ENCODE peak calls at places on chromosomes 13 and 19, in nine cellular contexts. D is mammary epithelial cell, Q is pancreas, T is colonic mucosa, N is transverse colon, S is lung, K is H1, O is Caco-2, M is AG04450. R is an unnamed sample.

GRCh38 chr19:6412111-6412999 is 12.3 kb downstream of the KHSRP start:
- DNase-seq in Q (peak; percentile 71), N (peak; percentile 71), D (no peak), S (no peak), O (peak; percentile 75), K (peak; percentile 90), T (peak; percentile 73), M (no peak), R (peak; percentile 23)

GRCh38 chr19:58154679-58155648 is 4.4 kb upstream of the ZNF329 start:
- DNase-seq in K (peak; percentile 100), Q (peak; percentile 98), T (peak; percentile 98), O (peak; percentile 68), S (peak; percentile 97), M (peak; percentile 78), N (peak; percentile 97), D (peak; percentile 92), R (peak; percentile 80)

GRCh38 chr19:11137542-11138384 is 17.8 kb downstream of the SPC24 start:
- DNase-seq in K (peak; percentile 79), D (peak; percentile 78), T (peak; percentile 80), O (peak; percentile 79), Q (peak; percentile 82), S (peak; percentile 85), M (peak; percentile 69), N (peak; percentile 78), R (peak; percentile 74)

GRCh38 chr13:29195459-29195858 is 375.3 kb downstream of the MTUS2 start:
- DNase-seq in T (no peak), O (no peak), D (no peak), S (no peak), Q (no peak), K (no peak), M (no peak), N (no peak), R (no peak)

GRCh38 chr19:52535831-52536800 is 8.6 kb downstream of the ZNF808 start:
- DNase-seq in M (peak; percentile 24), K (peak; percentile 92), N (peak; percentile 82), O (no peak), Q (peak; percentile 66), T (peak; percentile 72), D (peak; percentile 87), S (peak; percentile 82), R (peak; percentile 69)

GRCh38 chr19:58350871-58351557 is 2.3 kb downstream of the A1BG start:
- DNase-seq in S (no peak), T (no peak), O (no peak), N (no peak), M (no peak), D (no peak), K (no peak), Q (no peak), R (no peak)

GRCh38 chr19:7307590-7308218 is 13.5 kb upstream of the INSR start:
- DNase-seq in Q (no peak), D (no peak), K (no peak), O (no peak), T (peak; percentile 44), S (no peak), N (peak; percentile 37), M (no peak), R (no peak)

GRCh38 chr13:86585826-86586225 is 786.6 kb upstream of the SLITRK6 start:
- DNase-seq in K (no peak), Q (peak; percentile 29), M (peak; percentile 89), D (no peak), T (peak; percentile 36), O (no peak), S (no peak), N (peak; percentile 26), R (no peak)

GRCh38 chr19:39546599-39546998 is 6.6 kb upstream of the EID2 start:
- DNase-seq in S (no peak), K (no peak), O (no peak), M (no peak), D (peak; percentile 21), N (no peak), T (no peak), Q (no peak), R (peak; percentile 29)

GRCh38 chr19:40143612-40144011 is 47.6 kb upstream of the MAP3K10 start:
- DNase-seq in T (no peak), S (no peak), Q (no peak), K (no peak), D (no peak), O (no peak), N (peak; percentile 41), M (no peak), R (no peak)

GRCh38 chr19:5967994-5968430 is 9.9 kb downstream of the RANBP3 start:
- DNase-seq in T (peak; percentile 90), M (peak; percentile 67), S (peak; percentile 65), K (peak; percentile 81), N (peak; percentile 69), Q (peak; percentile 55), D (peak; percentile 67), O (peak; percentile 69), R (peak; percentile 73)

GRCh38 chr19:32287811-32288227 is 57.6 kb upstream of the ZNF507 start:
- DNase-seq in Q (peak; percentile 30), S (peak; percentile 37), N (peak; percentile 74), M (peak; percentile 10), O (peak; percentile 62), K (peak; percentile 79), D (peak; percentile 29), T (peak; percentile 67), R (peak; percentile 29)

GRCh38 chr19:50779504-50780457 is 9.5 kb downstream of the GPR32 start:
- DNase-seq in K (no peak), N (no peak), D (peak; percentile 49), S (no peak), Q (no peak), M (no peak), O (no peak), T (no peak), R (no peak)

DNA sequence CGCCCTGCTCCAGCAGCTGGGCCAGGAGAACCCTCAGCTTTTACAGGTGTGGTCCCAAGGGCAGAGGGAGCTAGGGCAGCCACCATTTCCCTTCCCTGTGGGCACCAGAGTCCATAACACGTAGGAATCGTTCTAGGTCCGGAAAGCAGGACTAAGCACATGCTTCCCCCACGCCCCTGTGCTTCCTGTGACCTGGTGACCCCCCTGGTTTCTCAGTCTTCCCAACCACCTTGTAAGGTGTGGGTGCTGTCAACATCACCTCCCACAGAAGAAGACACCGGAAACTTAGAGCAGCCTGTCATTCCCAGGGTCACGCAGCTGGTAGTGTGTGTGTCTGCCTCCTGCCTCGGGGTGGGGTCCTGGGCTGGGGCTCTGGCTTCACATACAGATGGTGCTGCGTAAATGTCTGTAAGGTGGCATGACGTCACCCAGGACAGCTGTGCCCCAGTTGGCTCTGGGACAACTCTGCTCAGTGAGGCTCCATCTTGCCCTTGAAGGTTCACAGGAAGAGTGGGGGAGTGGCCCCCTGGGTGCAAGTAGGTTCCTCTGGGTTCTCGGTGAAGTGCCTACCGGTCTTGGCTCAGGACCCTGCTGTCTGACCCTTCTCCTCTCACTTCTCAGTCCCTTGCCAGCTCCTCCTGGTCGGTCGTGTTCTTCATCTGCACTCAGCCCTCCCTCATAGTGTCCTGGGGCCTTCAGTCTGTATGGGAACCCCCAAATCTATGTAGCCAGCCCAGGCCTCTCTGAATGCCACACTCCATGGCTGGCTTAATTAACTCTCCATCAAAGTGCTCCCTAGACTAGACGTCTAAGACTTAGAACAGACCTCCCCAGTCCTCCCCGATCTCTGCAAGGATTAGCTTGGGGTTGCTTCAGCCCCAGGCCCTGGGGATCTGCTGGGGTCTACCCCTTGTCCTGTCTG is 4.0 kb downstream of the RAD23A start:
- DNase-seq in Q (no peak), K (no peak), O (no peak), M (no peak), S (no peak), N (no peak), T (no peak), D (no peak), R (no peak)
- H3K4me3 ChIP-seq in Q (no peak overlapping the region), K (no peak overlapping the region), O (no peak overlapping the region), M (no peak overlapping the region), S (no peak overlapping the region), N (no peak overlapping the region), T (no peak overlapping the region), D (no peak overlapping the region), R (no peak overlapping the region)

DNA sequence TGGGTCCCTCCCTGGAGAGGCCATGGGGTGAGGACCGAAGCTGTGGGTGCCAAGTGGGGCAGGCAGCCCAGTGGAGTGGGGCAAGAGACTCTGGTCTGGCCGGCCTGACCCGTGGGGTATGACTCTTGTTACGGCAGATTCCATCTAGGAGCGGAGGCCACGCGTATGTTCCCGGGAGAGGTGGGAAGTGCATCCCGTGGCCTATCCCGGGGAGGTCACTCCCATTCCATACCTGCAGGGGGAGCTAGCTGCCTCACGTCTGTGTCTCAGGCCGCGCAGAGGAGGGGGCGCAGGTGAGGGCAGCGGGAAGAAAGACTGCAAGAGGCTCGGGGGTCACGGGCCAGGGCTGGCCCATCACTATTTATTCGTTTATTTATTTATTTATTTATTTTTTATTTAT is 4.9 kb downstream of the CSNK1G2 start:
- DNase-seq in S (peak; percentile 36), K (peak; percentile 92), N (peak; percentile 65), M (no peak), O (peak; percentile 62), T (peak; percentile 58), Q (no peak), D (no peak), R (no peak)
- TF ChIP-seq CTCF in S (peak; percentile 11), K (peak; percentile 81), N (peak; percentile 57), M (peak; percentile 51), O (peak; percentile 58), T (peak; percentile 60), Q (peak; percentile 21), D (peak; percentile 76), R (peak; percentile 58)

DNA sequence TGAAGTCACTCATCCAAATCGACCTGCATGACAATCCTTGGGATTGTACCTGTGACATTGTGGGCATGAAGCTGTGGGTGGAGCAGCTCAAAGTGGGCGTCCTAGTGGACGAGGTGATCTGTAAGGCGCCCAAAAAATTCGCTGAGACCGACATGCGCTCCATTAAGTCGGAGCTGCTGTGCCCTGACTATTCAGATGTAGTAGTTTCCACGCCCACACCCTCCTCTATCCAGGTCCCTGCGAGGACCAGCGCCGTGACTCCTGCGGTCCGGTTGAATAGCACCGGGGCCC is 5.8 kb downstream of the SLITRK5 start:
- DNase-seq in Q (no peak), N (no peak), D (no peak), S (no peak), O (no peak), M (no peak), T (no peak), K (no peak), R (no peak)
- H3K27me3 ChIP-seq in Q (peaks cover 4% of the 10 kb centered on the region), N (peaks cover 69% of the 10 kb centered on the region), D (peaks cover 48% of the 10 kb centered on the region), S (no peaks in the 10 kb centered on the region), O (no peaks in the 10 kb centered on the region), M (peaks cover 29% of the 10 kb centered on the region), T (peaks cover 53% of the 10 kb centered on the region), K (peaks cover 63% of the 10 kb centered on the region), R (peaks cover 29% of the 10 kb centered on the region)

GRCh38 chr13:26759907-26760834 is at the start of gene GPR12:
- DNase-seq in D (no peak), M (no peak), N (no peak), S (no peak), K (no peak), T (no peak), Q (no peak), O (no peak), R (no peak)
- H3K4me3 ChIP-seq in D (peak within 1 kb of the TSS; percentile 2), M (no peak within 1 kb of the TSS), N (no peak within 1 kb of the TSS), S (no peak within 1 kb of the TSS), K (peak within 1 kb of the TSS; percentile 59), T (no peak within 1 kb of the TSS), Q (no peak within 1 kb of the TSS), O (peak within 1 kb of the TSS; percentile 27), R (no peak within 1 kb of the TSS)

GRCh38 chr13:92547256-92547655 is 679.4 kb upstream of the GPC6 start:
- DNase-seq in D (peak; percentile 17), M (peak; percentile 34), N (no peak), O (no peak), Q (no peak), K (no peak), S (no peak), T (no peak), R (peak; percentile 55)
- TF ChIP-seq CTCF in D (no peak), M (no peak), N (no peak), O (no peak), Q (no peak), K (no peak), S (no peak), T (no peak), R (no peak)